ENCODE peak calls at places on chromosome 16, in four cellular contexts. Y is HepG2, A is K562, B is GM12878. S is an unnamed sample.

GRCh38 chr16:15041260-15042011 is 14.4 kb downstream of the NTAN1 start:
- DNase-seq in A (peak; percentile 83), Y (no peak), B (no peak), S (no peak)

GRCh38 chr16:4653981-4654380 is 29.4 kb downstream of the MGRN1 start:
- DNase-seq in B (no peak), A (no peak), Y (peak; percentile 27), S (no peak)

GRCh38 chr16:82070656-82071369 is 35.8 kb downstream of the HSD17B2 start:
- DNase-seq in B (no peak), A (no peak), Y (no peak), S (no peak)

GRCh38 chr16:24045641-24046040 is 209.9 kb downstream of the PRKCB start:
- DNase-seq in B (no peak), A (no peak), Y (no peak), S (peak; percentile 37)

GRCh38 chr16:53744449-53744848 is 40.5 kb downstream of the FTO start:
- DNase-seq in B (no peak), Y (peak; percentile 67), A (no peak), S (no peak)

GRCh38 chr16:68590201-68590994 is 51.3 kb downstream of the ZFP90 start:
- DNase-seq in Y (peak; percentile 60), B (no peak), A (peak; percentile 67), S (peak; percentile 88)

GRCh38 chr16:927406-927805 is 43.4 kb downstream of the LMF1 start:
- DNase-seq in B (no peak), Y (no peak), A (no peak), S (no peak)

GRCh38 chr16:2842340-2843000 is 12.4 kb downstream of the ZG16B start:
- DNase-seq in B (no peak), Y (no peak), A (peak; percentile 82), S (peak; percentile 96)

GRCh38 chr16:75471723-75472634 is 7.5 kb upstream of the TMEM170A start:
- DNase-seq in B (no peak), Y (peak; percentile 61), A (peak; percentile 79), S (peak; percentile 79)

GRCh38 chr16:67419502-67419901 is 3.2 kb upstream of the ZDHHC1 start:
- DNase-seq in A (no peak), Y (no peak), B (no peak), S (no peak)

GRCh38 chr16:1687427-1688316 is 9.6 kb downstream of the JPT2 start:
- DNase-seq in Y (peak; percentile 38), A (no peak), B (no peak), S (no peak)

GRCh38 chr16:77437859-77438258 is 3.0 kb upstream of the ADAMTS18 start:
- DNase-seq in B (no peak), Y (no peak), A (no peak), S (no peak)

GRCh38 chr16:82653550-82654511 is 27.1 kb downstream of the CDH13 start:
- DNase-seq in Y (peak; percentile 19), B (peak; percentile 90), A (no peak), S (no peak)

GRCh38 chr16:30658731-30659506 is 688 bp downstream of the FBRS start:
- DNase-seq in B (peak; percentile 90), Y (peak; percentile 96), A (peak; percentile 79), S (peak; percentile 94)

GRCh38 chr16:69589434-69590269 is 23.9 kb downstream of the NFAT5 start:
- DNase-seq in B (no peak), A (peak; percentile 35), Y (no peak), S (no peak)

GRCh38 chr16:16136588-16136987 is 86.7 kb downstream of the ABCC6 start:
- DNase-seq in Y (no peak), A (no peak), B (no peak), S (no peak)

GRCh38 chr16:11625769-11626168 is 39.0 kb upstream of the LITAF start:
- DNase-seq in Y (no peak), A (no peak), B (no peak), S (no peak)

GRCh38 chr16:4415538-4416199 is 727 bp downstream of the CORO7 start:
- DNase-seq in A (peak; percentile 65), B (no peak), Y (peak; percentile 16), S (peak; percentile 37)

GRCh38 chr16:27239026-27239425 is 29.5 kb downstream of the NSMCE1 start:
- DNase-seq in B (no peak), Y (no peak), A (no peak), S (no peak)

GRCh38 chr16:14241631-14242030 is 170.5 kb downstream of the MRTFB start:
- DNase-seq in A (no peak), Y (no peak), B (no peak), S (no peak)

GRCh38 chr16:50259334-50260205 is 6.8 kb upstream of the ADCY7 start:
- DNase-seq in B (no peak), Y (no peak), A (no peak), S (no peak)

GRCh38 chr16:58449768-58450167 is 50.2 kb upstream of the NDRG4 start:
- DNase-seq in B (no peak), A (no peak), Y (peak; percentile 27), S (no peak)

GRCh38 chr16:67186550-67186950 is 2.8 kb upstream of the MATCAP1 start:
- DNase-seq in B (no peak), Y (no peak), A (no peak), S (no peak)

GRCh38 chr16:23504453-23505179 is 5.7 kb downstream of the GGA2 start:
- DNase-seq in B (peak; percentile 77), Y (peak; percentile 58), A (peak; percentile 40), S (peak; percentile 20)

GRCh38 chr16:2429771-2430663 is 770 bp downstream of the CCNF start:
- DNase-seq in B (no peak), Y (peak; percentile 54), A (peak; percentile 38), S (peak; percentile 33)

GRCh38 chr16:51110618-51111234 is 40.3 kb downstream of the SALL1 start:
- DNase-seq in B (no peak), Y (no peak), A (no peak), S (no peak)

GRCh38 chr16:23148166-23148512 is 1.1 kb downstream of the USP31 start:
- DNase-seq in A (no peak), B (no peak), Y (no peak), S (no peak)

GRCh38 chr16:74275031-74275636 is 21.5 kb upstream of the PSMD7 start:
- DNase-seq in Y (no peak), A (peak; percentile 36), B (no peak), S (peak; percentile 36)

DNA sequence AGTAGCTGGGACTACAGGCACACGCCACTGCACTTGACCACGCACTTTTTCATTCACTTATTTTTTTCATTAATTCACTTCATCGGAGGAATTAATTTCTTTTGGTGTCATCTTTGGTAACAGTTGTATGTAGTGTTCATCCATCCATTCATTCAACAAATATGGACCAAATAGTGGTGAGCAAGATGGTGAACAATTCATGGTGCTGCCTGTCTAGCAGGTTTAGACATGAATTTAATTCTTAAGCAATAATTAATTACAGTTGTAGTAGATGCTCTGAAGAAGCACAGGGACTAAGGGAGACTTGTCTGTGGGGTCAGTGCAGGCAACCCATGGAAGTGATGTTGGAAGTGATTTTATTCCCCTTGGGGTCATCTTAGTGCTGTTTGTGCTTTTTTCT is 22.4 kb downstream of the GDE1 start:
- DNase-seq in Y (no peak), B (no peak), A (no peak), S (no peak)
- TF ChIP-seq SP1 in Y (no peak), B (no peak), A (no peak), S (no peak)

GRCh38 chr16:56812884-56813283 is 52.1 kb upstream of the SLC12A3 start:
- DNase-seq in A (no peak), B (no peak), Y (peak; percentile 50), S (no peak)

GRCh38 chr16:56815721-56816120 is 49.3 kb upstream of the SLC12A3 start:
- DNase-seq in Y (no peak), B (no peak), A (no peak), S (no peak)

GRCh38 chr16:56814537-56815432 is 50.2 kb upstream of the SLC12A3 start:
- DNase-seq in B (no peak), Y (peak; percentile 95), A (no peak), S (no peak)

GRCh38 chr16:56817938-56818337 is 47.1 kb upstream of the SLC12A3 start:
- DNase-seq in B (no peak), A (no peak), Y (peak; percentile 74), S (no peak)

DNA sequence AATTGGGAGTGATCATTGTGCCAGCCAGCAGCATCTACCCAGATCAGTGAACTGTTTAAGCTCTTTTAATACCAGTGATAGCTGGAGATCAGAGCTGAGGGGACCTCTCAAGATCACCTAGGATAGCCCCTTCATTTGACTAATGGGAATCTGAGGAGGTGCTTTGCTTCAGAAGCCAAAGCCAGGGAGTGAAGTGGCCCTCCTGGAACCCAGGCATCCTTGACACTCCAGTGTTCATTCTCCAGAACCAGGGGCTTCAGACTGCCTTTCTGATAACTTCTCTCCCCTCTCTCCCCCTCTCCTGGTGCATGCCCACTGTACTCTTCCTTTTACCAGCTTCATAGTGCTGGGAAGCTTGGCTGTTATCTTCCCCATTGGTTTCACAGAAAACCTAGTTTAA is 48.0 kb upstream of the SLC12A3 start:
- DNase-seq in A (no peak), B (no peak), Y (no peak), S (no peak)
- TF ChIP-seq BHLHE40 in A (no peak), B (no peak), Y (no peak), S (no peak)

GRCh38 chr16:85652431-85653221 is 36.1 kb downstream of the GINS2 start:
- DNase-seq in B (no peak), Y (peak; percentile 27), A (peak; percentile 84), S (peak; percentile 50)

GRCh38 chr16:85649978-85650863 is 37.1 kb downstream of the GSE1 start:
- DNase-seq in Y (no peak), B (no peak), A (no peak), S (no peak)

GRCh38 chr16:85650864-85651811 is 37.6 kb downstream of the GINS2 start:
- DNase-seq in Y (no peak), A (no peak), B (no peak), S (no peak)

GRCh38 chr16:85653226-85653917 is 35.4 kb downstream of the GINS2 start:
- DNase-seq in Y (no peak), B (no peak), A (no peak), S (no peak)

DNA sequence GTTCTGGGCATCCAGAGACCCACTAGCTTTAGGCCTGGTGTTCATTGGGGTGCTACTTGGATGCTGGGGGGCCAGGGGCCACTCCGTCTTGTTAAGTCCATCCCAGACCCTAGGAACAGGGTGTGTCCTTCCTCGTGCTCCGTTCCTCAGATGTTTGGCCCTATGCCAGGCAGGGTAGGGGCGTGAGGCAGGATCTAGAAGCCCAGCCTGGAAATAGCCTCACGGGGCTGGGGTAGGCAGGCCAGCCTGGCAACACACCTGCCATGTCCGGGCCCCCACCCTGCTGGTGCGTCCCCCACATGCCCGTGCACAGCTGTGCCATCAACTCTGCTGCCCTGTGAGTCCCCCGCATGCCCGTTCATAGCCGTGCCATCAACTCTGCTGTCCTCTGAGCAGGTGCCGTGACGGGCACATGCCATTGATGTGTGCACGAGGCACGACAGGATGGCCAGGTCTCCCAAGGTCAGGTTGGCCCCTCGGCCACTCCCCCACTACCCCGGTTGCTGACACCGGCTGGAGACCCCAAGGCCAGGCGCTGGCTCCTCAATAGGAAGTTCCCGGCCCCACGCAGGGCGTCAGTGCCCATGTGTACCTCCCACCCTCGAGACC is 36.8 kb downstream of the GINS2 start:
- DNase-seq in B (no peak), A (no peak), Y (no peak), S (no peak)
- TF ChIP-seq TARDBP in B (no peak), A (no peak), Y (no peak), S (no peak)

GRCh38 chr16:56631197-56631596 is 1.3 kb upstream of the MT1M start:
- DNase-seq in Y (no peak), A (no peak), B (no peak), S (no peak)

GRCh38 chr16:56631832-56632159 is 663 bp upstream of the MT1M start:
- DNase-seq in A (no peak), B (no peak), Y (no peak), S (no peak)

GRCh38 chr16:56633535-56633934 is 1.1 kb downstream of the MT1M start:
- DNase-seq in A (no peak), Y (no peak), B (no peak), S (no peak)

GRCh38 chr16:56632848-56633365 is 448 bp downstream of the MT1M start:
- DNase-seq in A (no peak), Y (no peak), B (no peak), S (no peak)

GRCh38 chr16:56632160-56632847 is at the start of gene MT1M:
- DNase-seq in A (no peak), B (no peak), Y (no peak), S (no peak)
- TF ChIP-seq SP1 in A (no peak), B (no peak), Y (no peak), S (no peak)